ENCODE peak calls at places on chromosome 4, in six cellular contexts. W is EL; R is HEK293T; U is mammary epithelial cell; O is germinal center; K is CD8-positive, alpha-beta T cell. B is an unnamed sample.

GRCh38 chr4:182179105-182179504 is 64.1 kb upstream of the TENM3 start:
- DNase-seq in O (no peak), K (no peak), W (peak; percentile 46), R (no peak), U (peak; percentile 61), B (no peak)

GRCh38 chr4:138576684-138577083 is 334.5 kb upstream of the SLC7A11 start:
- DNase-seq in U (peak; percentile 27), W (peak; percentile 56), R (peak; percentile 45), O (no peak), K (no peak), B (no peak)

GRCh38 chr4:52103314-52103713 is 52.2 kb downstream of the SPATA18 start:
- DNase-seq in O (no peak), W (peak; percentile 8), R (peak; percentile 26), U (peak; percentile 40), K (no peak), B (no peak)

GRCh38 chr4:17494258-17494657 is 17.6 kb downstream of the QDPR start:
- DNase-seq in W (peak; percentile 84), K (no peak), R (no peak), U (peak; percentile 77), O (no peak), B (no peak)

GRCh38 chr4:118175506-118175905 is 141.2 kb downstream of the NDST3 start:
- DNase-seq in K (no peak), U (peak; percentile 19), R (no peak), W (no peak), O (no peak), B (no peak)

GRCh38 chr4:10611673-10612072 is 72.9 kb downstream of the CLNK start:
- DNase-seq in R (no peak), W (peak; percentile 96), O (no peak), K (no peak), U (peak; percentile 73), B (no peak)

GRCh38 chr4:185534850-185535761 is at the start of gene PDLIM3:
- DNase-seq in U (peak; percentile 15), W (peak; percentile 32), R (peak; percentile 76), K (no peak), O (peak; percentile 20), B (peak; percentile 74)

GRCh38 chr4:133156096-133156495 is 7.0 kb downstream of the PCDH10 start:
- DNase-seq in R (no peak), W (no peak), K (no peak), U (no peak), O (no peak), B (no peak)

GRCh38 chr4:11471613-11472012 is 42.9 kb upstream of the HS3ST1 start:
- DNase-seq in K (peak; percentile 58), U (no peak), O (peak; percentile 10), R (no peak), W (no peak), B (no peak)

GRCh38 chr4:145956288-145956890 is 17.8 kb upstream of the ZNF827 start:
- DNase-seq in U (peak; percentile 25), W (peak; percentile 39), K (peak; percentile 33), O (peak; percentile 61), R (peak; percentile 71), B (peak; percentile 46)

GRCh38 chr4:168129046-168129772 is 36.9 kb downstream of the ANXA10 start:
- DNase-seq in W (no peak), K (no peak), O (no peak), U (no peak), R (no peak), B (no peak)

GRCh38 chr4:150664935-150665334 is 83.0 kb downstream of the MAB21L2 start:
- DNase-seq in R (no peak), W (peak; percentile 33), O (no peak), K (no peak), U (peak; percentile 83), B (no peak)

GRCh38 chr4:7044415-7044930 is 1.3 kb downstream of the TADA2B start:
- DNase-seq in K (no peak), U (no peak), R (no peak), O (no peak), W (peak; percentile 15), B (no peak)

GRCh38 chr4:40058854-40059253 is 2.2 kb downstream of the N4BP2 start:
- DNase-seq in W (no peak), U (no peak), O (no peak), R (no peak), K (no peak), B (no peak)

GRCh38 chr4:17385403-17385802 is 126.5 kb downstream of the QDPR start:
- DNase-seq in R (no peak), U (peak; percentile 9), O (no peak), W (peak; percentile 63), K (peak; percentile 13), B (no peak)

B was measured in H9.